ENCODE peak calls at places on chromosomes 1 and 21, in five cellular contexts. Y, U, H, E and O are unnamed samples. For H3K4me1, the result is how much of the 10 kb centered on the place peaks cover.

GRCh38 chr1:8239039-8239305 is 78.9 kb upstream of the SLC45A1 start:
- DNase-seq in Y (no peak), H (peak), E (peak), U (no peak), O (no peak)

GRCh38 chr1:72568113-72568512 is 285.8 kb upstream of the NEGR1 start:
- DNase-seq in U (no peak), E (no peak), Y (no peak), H (no peak), O (no peak)

GRCh38 chr1:230706020-230706699 is 7.8 kb downstream of the AGT start:
- DNase-seq in H (no peak), U (no peak), Y (no peak), E (no peak), O (no peak)

GRCh38 chr1:225653463-225654276 is 747 bp upstream of the ENAH start:
- DNase-seq in H (peak), E (peak), U (no peak), Y (no peak), O (peak)

GRCh38 chr1:121558514-121558913 is 373.7 kb downstream of the SRGAP2C start:
- DNase-seq in E (no peak), U (no peak), H (peak), Y (no peak), O (peak)

GRCh38 chr1:60878323-60878722 is 204.0 kb upstream of the NFIA start:
- DNase-seq in H (no peak), U (no peak), Y (no peak), E (no peak), O (no peak)

GRCh38 chr21:44890961-44891541 is 17.6 kb upstream of the PTTG1IP start:
- DNase-seq in U (no peak), H (no peak), E (no peak), Y (no peak), O (no peak)

GRCh38 chr1:203041351-203041932 is 15.2 kb downstream of the PPFIA4 start:
- DNase-seq in E (no peak), U (no peak), H (no peak), Y (no peak), O (no peak)

GRCh38 chr1:172930142-172930541 is 120.6 kb downstream of the TNFSF18 start:
- DNase-seq in Y (no peak), E (no peak), H (no peak), U (no peak), O (no peak)

GRCh38 chr1:162700131-162700530 is 67.9 kb downstream of the DDR2 start:
- DNase-seq in Y (no peak), U (no peak), H (no peak), E (no peak), O (no peak)
- H3K4me1 ChIP-seq in Y (under half), U (under half), H (under half), E (under half), O (under half)

GRCh38 chr1:86504895-86505625 is 36.3 kb downstream of the CLCA1 start:
- DNase-seq in Y (no peak), U (no peak), E (no peak), H (no peak), O (no peak)

GRCh38 chr1:86503477-86504129 is 34.9 kb downstream of the CLCA1 start:
- DNase-seq in E (no peak), H (peak), U (no peak), Y (no peak), O (no peak)

GRCh38 chr1:86504130-86504479 is 35.4 kb downstream of the CLCA1 start:
- DNase-seq in Y (no peak), E (no peak), U (no peak), H (no peak), O (no peak)

GRCh38 chr1:86507935-86508582 is 38.8 kb upstream of the CLCA4 start:
- DNase-seq in H (peak), Y (no peak), E (no peak), U (peak), O (peak)

DNA sequence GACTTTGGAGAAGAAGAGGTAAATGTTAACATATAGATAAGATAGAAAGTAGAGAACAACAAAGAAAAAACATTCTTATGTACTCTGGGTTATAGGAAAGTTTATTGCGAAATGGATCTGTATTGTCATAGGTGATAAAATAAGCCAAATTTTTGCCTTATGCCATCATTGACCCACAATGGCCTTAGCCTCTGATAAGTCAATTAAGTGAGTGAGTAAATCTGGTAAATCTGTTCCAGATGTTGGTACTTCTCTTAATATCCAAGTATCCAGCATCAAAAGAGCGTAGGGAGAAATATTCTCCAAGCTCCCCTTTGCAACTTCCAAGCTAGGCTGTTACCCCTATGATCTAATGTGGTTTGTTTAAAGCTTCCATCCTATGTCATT is 38.3 kb upstream of the CLCA4 start:
- DNase-seq in Y (no peak), E (no peak), U (no peak), H (peak), O (no peak)
- TF ChIP-seq MAFK in Y (no peak), E (no peak), U (no peak), H (no peak), O (no peak)

GRCh38 chr1:119781434-119782210 is 12.9 kb upstream of the HMGCS2 start:
- DNase-seq in Y (no peak), H (no peak), U (no peak), E (no peak), O (no peak)

GRCh38 chr1:119782541-119783338 is 14.0 kb upstream of the HMGCS2 start:
- DNase-seq in Y (no peak), H (no peak), E (no peak), U (no peak), O (no peak)

GRCh38 chr1:119779869-119780356 is 11.2 kb upstream of the HMGCS2 start:
- DNase-seq in H (peak), E (no peak), U (no peak), Y (no peak), O (no peak)

GRCh38 chr1:119784127-119784781 is 15.5 kb upstream of the HMGCS2 start:
- DNase-seq in Y (no peak), E (no peak), U (no peak), H (no peak), O (no peak)

DNA sequence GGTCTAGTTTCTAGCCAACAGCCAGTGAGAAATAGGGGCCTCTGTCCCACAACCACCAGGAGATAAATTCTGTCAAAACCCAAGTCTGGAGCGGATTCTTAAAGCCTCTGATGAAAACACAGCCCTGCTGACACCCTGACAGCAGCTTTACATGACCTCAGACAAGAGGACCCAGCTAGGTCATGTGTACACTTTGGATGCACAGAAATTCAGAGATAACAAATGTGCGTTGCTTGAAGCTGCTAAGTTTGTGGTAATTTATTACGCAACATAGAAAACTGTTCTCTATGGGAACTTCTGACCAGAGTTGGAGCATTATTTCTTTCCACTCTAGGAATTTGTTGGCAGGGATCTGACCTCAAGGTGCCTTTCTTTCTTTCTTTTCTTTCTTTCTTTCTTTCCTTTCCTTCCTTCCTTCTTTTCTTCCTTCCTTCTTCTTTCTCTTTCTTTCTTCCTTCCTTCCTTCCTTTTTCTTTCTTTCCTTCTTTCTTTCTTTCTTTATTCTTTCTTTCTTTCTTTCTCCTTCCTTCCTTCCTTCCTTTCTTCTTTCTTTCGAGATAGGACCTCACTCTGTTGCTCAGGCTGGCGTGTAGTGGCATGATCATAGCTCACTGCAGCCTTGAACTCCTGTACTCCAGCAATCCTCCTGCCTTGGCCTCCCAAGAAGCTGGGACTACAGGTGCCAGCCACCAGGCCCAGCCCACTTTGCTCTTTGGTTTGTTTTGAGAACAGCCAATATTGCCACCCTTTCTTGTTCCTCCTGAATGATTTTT is 14.8 kb upstream of the HMGCS2 start:
- DNase-seq in E (peak), Y (no peak), H (peak), U (no peak), O (no peak)
- H3K4me1 ChIP-seq in E (half or more), Y (under half), H (under half), U (under half), O (under half)

DNA sequence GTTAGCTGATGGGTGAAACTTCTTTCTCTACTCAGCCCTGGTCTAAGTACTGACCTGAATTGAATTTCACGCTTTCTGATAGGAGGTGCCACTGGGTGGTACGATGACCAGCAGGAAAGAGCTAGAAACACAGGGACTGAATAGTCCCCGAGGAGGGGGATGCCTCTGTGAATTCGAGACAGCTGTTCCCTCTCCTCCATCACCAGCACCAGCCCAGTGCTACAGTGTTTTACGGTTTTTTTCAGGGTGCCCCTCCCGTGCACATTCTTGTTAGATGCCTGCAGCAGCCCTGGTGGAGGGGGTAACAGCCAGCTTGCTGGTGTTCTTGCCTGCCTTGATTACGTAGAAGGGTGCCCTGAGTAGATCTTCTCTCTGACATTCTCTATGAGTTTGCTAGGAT is 7.1 kb downstream of the HUNK start:
- DNase-seq in U (no peak), H (no peak), Y (no peak), E (no peak), O (no peak)
- TF ChIP-seq MAFK in U (no peak), H (no peak), Y (no peak), E (no peak), O (no peak)

GRCh38 chr1:56437959-56438358 is 141.4 kb downstream of the PLPP3 start:
- DNase-seq in U (no peak), E (no peak), Y (no peak), H (peak), O (no peak)
- H3K4me1 ChIP-seq in U (under half), E (half or more), Y (under half), H (under half), O (under half)